ENCODE peak calls at places on chromosome 10, in ten cellular contexts. T, H, I, E, C, J, L, S, O and B are unnamed samples.

GRCh38 chr10:13773496-13774170 is 186.9 kb downstream of the PRPF18 start:
- DNase-seq in T (no peak), H (no peak), I (peak), E (peak), C (no peak), J (no peak), L (no peak), S (no peak), O (no peak), B (no peak)

GRCh38 chr10:22219308-22219707 is 1.5 kb upstream of the EBLN1 start:
- DNase-seq in T (peak), H (no peak), I (no peak), E (no peak), C (no peak), J (no peak), L (no peak), S (no peak), O (no peak), B (peak)

GRCh38 chr10:4242561-4243035 is 457.6 kb upstream of the KLF6 start:
- DNase-seq in T (peak), H (peak), I (no peak), E (peak), C (peak), J (peak), L (no peak), S (no peak), O (no peak), B (peak)

GRCh38 chr10:123007558-123008378 is 827 bp downstream of the IKZF5 start:
- DNase-seq in T (peak), H (no peak), I (no peak), E (no peak), C (peak), J (no peak), L (no peak), S (peak), O (no peak), B (peak)

GRCh38 chr10:63489838-63490237 is 24.1 kb upstream of the JMJD1C start:
- DNase-seq in T (no peak), H (no peak), I (no peak), E (no peak), C (no peak), J (no peak), L (no peak), S (no peak), O (no peak), B (no peak)

GRCh38 chr10:4529266-4529665 is 296.7 kb upstream of the AKR1E2 start:
- DNase-seq in T (no peak), H (no peak), I (no peak), E (no peak), C (no peak), J (no peak), L (no peak), S (no peak), O (no peak), B (no peak)

GRCh38 chr10:102841827-102842345 is 4.7 kb upstream of the CYP17A1 start:
- DNase-seq in T (no peak), H (no peak), I (no peak), E (no peak), C (no peak), J (no peak), L (no peak), S (no peak), O (no peak), B (no peak)

GRCh38 chr10:17617031-17617911 is at the start of gene HACD1:
- DNase-seq in T (peak), H (peak), I (peak), E (peak), C (peak), J (peak), L (no peak), S (peak), O (peak), B (peak)

GRCh38 chr10:10915215-10915614 is 102.5 kb upstream of the CELF2 start:
- DNase-seq in T (no peak), H (no peak), I (no peak), E (no peak), C (no peak), J (no peak), L (no peak), S (no peak), O (no peak), B (no peak)

GRCh38 chr10:121668336-121669009 is 70.2 kb upstream of the FGFR2 start:
- DNase-seq in T (peak), H (peak), I (no peak), E (peak), C (peak), J (no peak), L (no peak), S (peak), O (no peak), B (peak)

GRCh38 chr10:71848325-71849277 is 2.5 kb downstream of the PSAP start:
- DNase-seq in T (peak), H (no peak), I (no peak), E (no peak), C (no peak), J (no peak), L (no peak), S (no peak), O (no peak), B (no peak)

GRCh38 chr10:8752146-8752843 is 697.8 kb downstream of the GATA3 start:
- DNase-seq in T (no peak), H (no peak), I (no peak), E (no peak), C (no peak), J (no peak), L (no peak), S (no peak), O (no peak), B (no peak)

GRCh38 chr10:128730922-128731321 is 604.7 kb upstream of the MKI67 start:
- DNase-seq in T (no peak), H (no peak), I (no peak), E (no peak), C (no peak), J (no peak), L (no peak), S (no peak), O (no peak), B (no peak)

GRCh38 chr10:73886085-73886529 is 11.8 kb upstream of the CAMK2G start:
- DNase-seq in T (peak), H (peak), I (peak), E (peak), C (peak), J (no peak), L (no peak), S (peak), O (no peak), B (peak)

GRCh38 chr10:77552252-77552651 is 85.4 kb downstream of the KCNMA1 start:
- DNase-seq in T (no peak), H (no peak), I (no peak), E (no peak), C (no peak), J (no peak), L (no peak), S (no peak), O (no peak), B (no peak)

GRCh38 chr10:93897070-93897797 is 3.5 kb downstream of the SLC35G1 start:
- DNase-seq in T (no peak), H (no peak), I (no peak), E (no peak), C (no peak), J (no peak), L (no peak), S (no peak), O (no peak), B (no peak)

GRCh38 chr10:78267070-78267469 is 233.4 kb downstream of the RPS24 start:
- DNase-seq in T (no peak), H (no peak), I (no peak), E (no peak), C (peak), J (no peak), L (no peak), S (no peak), O (no peak), B (peak)

GRCh38 chr10:132264306-132264950 is 43.3 kb downstream of the STK32C start:
- DNase-seq in T (no peak), H (no peak), I (peak), E (no peak), C (no peak), J (no peak), L (no peak), S (no peak), O (no peak), B (no peak)

DNA sequence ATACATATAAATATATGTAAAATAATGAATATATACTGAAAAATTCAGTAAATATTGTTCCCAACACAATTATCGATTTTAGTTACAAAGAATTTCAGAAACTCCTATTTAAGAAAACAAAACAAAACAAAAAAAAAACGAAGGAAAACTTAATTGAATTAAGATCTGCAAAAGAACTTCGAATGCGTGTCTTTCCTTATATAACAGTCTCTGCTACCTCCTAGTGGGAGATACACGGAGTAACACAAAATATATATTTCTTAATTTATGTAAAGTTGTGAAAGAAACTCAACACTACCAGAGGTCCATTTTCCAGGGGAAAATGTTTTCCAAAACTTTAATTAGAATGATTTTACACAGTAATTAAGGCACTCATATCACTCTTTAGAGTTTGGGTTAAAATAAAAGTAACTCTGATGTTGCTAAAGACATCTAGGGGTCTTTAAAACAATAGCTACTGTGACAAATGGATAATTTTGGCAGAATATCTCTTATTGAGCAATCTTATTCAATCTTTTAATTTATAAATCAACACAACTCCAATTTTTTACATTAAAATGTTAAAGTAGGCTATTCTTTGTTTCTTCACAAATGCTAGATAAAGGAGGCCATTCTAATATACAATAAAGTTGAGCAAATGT is 41.6 kb downstream of the NEBL start:
- DNase-seq in T (peak), H (peak), I (no peak), E (no peak), C (peak), J (no peak), L (no peak), S (no peak), O (no peak), B (peak)
- TF ChIP-seq CTCF in T (peak), H (peak), I (peak), E (no peak), C (peak), J (peak), L (no peak), S (peak), O (peak), B (peak)

GRCh38 chr10:110077436-110078120 is 69.8 kb downstream of the ADD3 start:
- DNase-seq in T (no peak), H (no peak), I (no peak), E (no peak), C (peak), J (no peak), L (no peak), S (no peak), O (no peak), B (peak)

GRCh38 chr10:110074986-110075664 is 67.3 kb downstream of the ADD3 start:
- DNase-seq in T (peak), H (peak), I (no peak), E (no peak), C (peak), J (no peak), L (no peak), S (no peak), O (no peak), B (peak)

GRCh38 chr10:110076559-110077318 is 69.0 kb downstream of the ADD3 start:
- DNase-seq in T (peak), H (peak), I (no peak), E (peak), C (peak), J (peak), L (peak), S (peak), O (peak), B (peak)

GRCh38 chr10:110075726-110076125 is 67.9 kb downstream of the ADD3 start:
- DNase-seq in T (no peak), H (no peak), I (no peak), E (no peak), C (no peak), J (no peak), L (no peak), S (no peak), O (no peak), B (no peak)

DNA sequence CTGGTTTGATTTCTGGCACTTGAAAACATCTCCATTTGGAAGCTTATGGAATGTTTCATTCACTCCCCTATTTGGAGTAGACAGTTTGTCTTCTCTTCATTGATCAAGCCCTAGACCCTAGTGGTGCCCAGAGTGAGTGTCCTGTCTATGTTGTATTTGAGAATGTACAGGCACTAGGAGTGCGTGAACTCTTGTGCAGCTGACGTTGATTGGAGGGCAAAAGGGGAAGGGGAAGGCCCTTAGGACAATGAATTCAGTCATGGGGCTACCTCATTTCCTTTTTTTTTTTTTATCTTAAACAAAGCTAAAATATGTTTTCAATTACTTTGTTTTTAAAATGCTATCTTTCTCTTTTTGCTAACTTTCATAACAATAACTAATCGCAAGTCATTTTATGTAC is 66.5 kb downstream of the ADD3 start:
- DNase-seq in T (no peak), H (no peak), I (no peak), E (no peak), C (peak), J (no peak), L (no peak), S (no peak), O (no peak), B (peak)
- TF ChIP-seq CTCF in T (no peak), H (no peak), I (no peak), E (no peak), C (no peak), J (no peak), L (no peak), S (no peak), O (no peak), B (no peak)

GRCh38 chr10:101353692-101354583 is at the start of gene BTRC:
- DNase-seq in T (peak), H (peak), I (peak), E (peak), C (peak), J (peak), L (peak), S (peak), O (peak), B (peak)
- TF ChIP-seq CTCF in T (no peak), H (no peak), I (no peak), E (no peak), C (no peak), J (no peak), L (no peak), S (no peak), O (no peak), B (no peak)

GRCh38 chr10:26438534-26439269 is 561 bp downstream of the APBB1IP start:
- DNase-seq in T (peak), H (no peak), I (peak), E (peak), C (no peak), J (no peak), L (no peak), S (peak), O (peak), B (peak)

GRCh38 chr10:26436848-26437247 is 1.3 kb upstream of the APBB1IP start:
- DNase-seq in T (no peak), H (no peak), I (no peak), E (no peak), C (no peak), J (no peak), L (no peak), S (no peak), O (no peak), B (no peak)

GRCh38 chr10:26439436-26440090 is 1.4 kb downstream of the APBB1IP start:
- DNase-seq in T (no peak), H (no peak), I (no peak), E (no peak), C (no peak), J (no peak), L (no peak), S (no peak), O (no peak), B (peak)

GRCh38 chr10:26435852-26436251 is 2.3 kb upstream of the APBB1IP start:
- DNase-seq in T (no peak), H (no peak), I (no peak), E (no peak), C (no peak), J (no peak), L (no peak), S (no peak), O (no peak), B (no peak)

GRCh38 chr10:26437637-26438461 is at the start of gene APBB1IP:
- DNase-seq in T (no peak), H (no peak), I (peak), E (peak), C (peak), J (no peak), L (peak), S (peak), O (peak), B (peak)
- TF ChIP-seq CTCF in T (no peak), H (no peak), I (no peak), E (no peak), C (no peak), J (no peak), L (no peak), S (no peak), O (no peak), B (peak)

GRCh38 chr10:34113504-34114225 is 701.4 kb downstream of the PARD3 start:
- DNase-seq in T (no peak), H (no peak), I (no peak), E (no peak), C (no peak), J (no peak), L (no peak), S (no peak), O (no peak), B (no peak)

GRCh38 chr10:34114914-34115313 is 700.2 kb downstream of the PARD3 start:
- DNase-seq in T (no peak), H (no peak), I (no peak), E (no peak), C (no peak), J (no peak), L (no peak), S (no peak), O (no peak), B (no peak)

GRCh38 chr10:34116780-34117179 is 698.3 kb downstream of the PARD3 start:
- DNase-seq in T (no peak), H (no peak), I (no peak), E (no peak), C (no peak), J (no peak), L (no peak), S (no peak), O (no peak), B (no peak)

GRCh38 chr10:34119456-34119855 is 695.6 kb downstream of the PARD3 start:
- DNase-seq in T (no peak), H (no peak), I (no peak), E (no peak), C (no peak), J (no peak), L (no peak), S (no peak), O (no peak), B (no peak)

DNA sequence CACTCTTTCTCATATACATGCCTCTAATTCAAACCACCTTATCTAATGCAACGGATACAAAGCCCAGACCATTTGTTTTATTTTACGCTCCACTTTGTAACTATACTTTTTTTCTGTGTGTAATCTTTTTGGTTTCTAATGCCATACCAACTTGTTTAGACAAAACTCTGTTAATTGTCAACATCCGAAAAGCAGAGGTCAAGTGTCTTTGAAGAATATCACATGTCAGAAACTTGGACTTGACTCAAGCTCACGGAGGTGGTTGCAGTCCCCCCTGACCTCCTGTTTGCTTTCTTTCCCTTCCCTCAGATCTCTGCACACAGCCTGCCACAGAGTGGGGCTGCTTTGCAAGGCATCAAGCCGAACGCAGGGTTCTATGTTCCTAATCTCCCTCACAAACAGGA is 698.9 kb downstream of the PARD3 start:
- DNase-seq in T (no peak), H (no peak), I (no peak), E (no peak), C (peak), J (no peak), L (no peak), S (no peak), O (no peak), B (no peak)
- TF ChIP-seq CTCF in T (no peak), H (peak), I (no peak), E (no peak), C (peak), J (no peak), L (no peak), S (no peak), O (no peak), B (no peak)